ENCODE peak calls at places on chromosomes 2 and 18, in six cellular contexts. O, P, C, A, R and K are unnamed samples. For H3K27me3, the result is how much of the 10 kb centered on the place peaks cover.

GRCh38 chr2:96928277-96928781 is 58.1 kb downstream of the FAM178B start:
- DNase-seq in O (no peak), R (no peak), P (no peak), A (no peak), C (no peak), K (no peak)

GRCh38 chr18:37421349-37422080 is 144.1 kb downstream of the CELF4 start:
- DNase-seq in R (no peak), C (no peak), O (no peak), P (no peak), A (no peak), K (no peak)

GRCh38 chr2:154425999-154426398 is 272.5 kb upstream of the KCNJ3 start:
- DNase-seq in C (no peak), A (no peak), R (no peak), P (no peak), O (no peak), K (no peak)

GRCh38 chr2:234770081-234770506 is 181.7 kb upstream of the SH3BP4 start:
- DNase-seq in O (no peak), R (no peak), A (peak), C (no peak), P (no peak), K (no peak)

GRCh38 chr2:215664847-215665525 is 229.1 kb upstream of the FN1 start:
- DNase-seq in P (peak), C (no peak), O (no peak), R (no peak), A (peak), K (no peak)

GRCh38 chr18:25350561-25351201 is 1.3 kb downstream of the ZNF521 start:
- DNase-seq in C (peak), O (no peak), R (no peak), P (no peak), A (peak), K (peak)

GRCh38 chr2:219001577-219002394 is 8.6 kb upstream of the CRYBA2 start:
- DNase-seq in C (no peak), R (no peak), P (no peak), A (no peak), O (no peak), K (peak)

GRCh38 chr2:42102606-42103450 is 55.0 kb downstream of the PKDCC start:
- DNase-seq in A (peak), O (peak), C (peak), P (no peak), R (peak), K (peak)

GRCh38 chr2:157900203-157900602 is 24.1 kb upstream of the ACVR1 start:
- DNase-seq in C (no peak), O (no peak), R (no peak), P (no peak), A (no peak), K (no peak)

GRCh38 chr2:236305531-236305930 is 41.3 kb upstream of the ASB18 start:
- DNase-seq in P (no peak), C (no peak), O (no peak), A (no peak), R (no peak), K (no peak)

GRCh38 chr2:217065695-217066405 is 206.0 kb upstream of the TNP1 start:
- DNase-seq in C (no peak), P (peak), O (no peak), R (no peak), A (peak), K (no peak)

GRCh38 chr2:159906315-159906714 is 108.3 kb upstream of the CD302 start:
- DNase-seq in A (no peak), R (no peak), O (no peak), P (no peak), C (no peak), K (peak)

GRCh38 chr2:61726456-61727209 is 127.2 kb downstream of the FAM161A start:
- DNase-seq in P (no peak), R (no peak), A (no peak), O (no peak), C (no peak), K (no peak)

GRCh38 chr18:48818329-48819254 is 132.2 kb downstream of the SMAD7 start:
- DNase-seq in C (no peak), P (no peak), R (no peak), A (no peak), O (no peak), K (no peak)

GRCh38 chr2:102114290-102114721 is 28.2 kb upstream of the IL1R1 start:
- DNase-seq in R (no peak), P (no peak), A (peak), O (no peak), C (no peak), K (no peak)

GRCh38 chr2:108347786-108348185 is 30.0 kb upstream of the SULT1C4 start:
- DNase-seq in C (no peak), O (no peak), A (no peak), P (no peak), R (no peak), K (no peak)

GRCh38 chr2:109285244-109285651 is 156.2 kb downstream of the SH3RF3 start:
- DNase-seq in O (no peak), P (peak), C (peak), R (no peak), A (no peak), K (no peak)

GRCh38 chr2:213188971-213189899 is 37.8 kb upstream of the IKZF2 start:
- DNase-seq in O (no peak), P (no peak), A (peak), R (no peak), C (no peak), K (no peak)

GRCh38 chr2:76314621-76315020 is 603.9 kb upstream of the GCFC2 start:
- DNase-seq in C (no peak), P (no peak), A (no peak), R (no peak), O (no peak), K (no peak)

GRCh38 chr18:45359275-45360009 is 255.8 kb upstream of the SLC14A2 start:
- DNase-seq in P (no peak), C (no peak), O (no peak), A (no peak), R (no peak), K (peak)

GRCh38 chr18:48833701-48834394 is 116.9 kb downstream of the SMAD7 start:
- DNase-seq in C (no peak), P (no peak), R (no peak), A (peak), O (peak), K (no peak)

GRCh38 chr2:156341482-156342251 is 9.1 kb upstream of the NR4A2 start:
- DNase-seq in P (peak), A (peak), O (peak), R (peak), C (peak), K (peak)

GRCh38 chr2:238926761-238927611 is 79.1 kb downstream of the TWIST2 start:
- DNase-seq in A (no peak), R (no peak), O (no peak), P (no peak), C (no peak), K (no peak)

GRCh38 chr18:69559604-69560003 is 158.9 kb downstream of the DOK6 start:
- DNase-seq in O (no peak), R (no peak), P (no peak), C (no peak), A (no peak), K (no peak)

GRCh38 chr2:181924336-181924735 is 32.8 kb downstream of the ITPRID2 start:
- DNase-seq in P (no peak), A (no peak), C (no peak), R (no peak), O (no peak), K (no peak)
- H3K27me3 ChIP-seq in P (under half), A (under half), C (under half), R (under half), O (under half), K (under half)

GRCh38 chr2:104432972-104433371 is 420.9 kb upstream of the POU3F3 start:
- DNase-seq in C (no peak), A (no peak), O (no peak), R (no peak), P (no peak), K (no peak)
- H3K27me3 ChIP-seq in C (under half), A (under half), O (under half), R (under half), P (under half), K (under half)

DNA sequence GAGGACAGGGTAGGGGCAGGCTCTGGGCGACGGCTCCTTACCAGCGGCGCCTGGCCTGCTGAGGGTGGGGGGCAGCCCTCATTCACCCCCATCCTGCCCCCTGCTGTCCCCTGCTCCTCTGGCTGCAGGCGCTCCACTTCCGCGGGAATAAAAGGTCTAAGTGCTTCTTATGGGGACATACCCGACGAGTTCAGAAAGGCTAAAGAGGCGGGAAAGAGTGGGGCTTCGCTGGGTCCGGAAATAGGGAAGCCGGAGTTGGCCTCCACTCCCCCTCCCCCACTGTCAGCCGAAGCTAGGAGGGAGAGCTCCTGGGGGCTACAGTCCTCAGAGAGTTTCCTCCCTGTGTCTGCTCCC is 7.1 kb downstream of the GAD1 start:
- DNase-seq in O (no peak), C (no peak), P (no peak), A (no peak), R (no peak), K (no peak)
- H3K27me3 ChIP-seq in O (half or more), C (under half), P (half or more), A (half or more), R (under half), K (half or more)

DNA sequence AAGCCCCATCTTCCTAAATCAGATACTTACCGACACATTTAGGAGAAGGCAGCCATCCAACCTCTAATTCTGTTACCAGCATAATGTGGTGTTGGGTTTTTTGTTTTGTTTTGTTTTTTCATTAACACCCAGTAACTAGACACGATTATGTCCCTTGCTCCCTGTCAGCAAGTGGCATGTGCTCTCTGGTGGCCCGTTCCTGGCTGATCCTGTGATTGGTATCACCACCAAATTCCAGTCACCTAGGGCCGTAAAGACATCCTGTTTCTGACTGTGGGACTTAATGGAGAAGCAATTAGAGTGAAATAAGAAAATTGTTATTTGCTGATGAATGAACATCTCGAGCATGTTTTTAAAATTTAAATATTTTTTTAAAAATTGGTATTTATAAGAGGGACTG is 5.9 kb upstream of the DLX1 start:
- DNase-seq in C (no peak), P (no peak), O (no peak), A (no peak), R (no peak), K (no peak)
- H3K27me3 ChIP-seq in C (under half), P (under half), O (half or more), A (half or more), R (half or more), K (under half)

GRCh38 chr2:2758793-2759367 is 427.8 kb upstream of the MYT1L start:
- DNase-seq in A (no peak), P (no peak), R (no peak), O (no peak), C (no peak), K (no peak)

GRCh38 chr2:2757764-2758163 is 426.7 kb upstream of the MYT1L start:
- DNase-seq in A (no peak), C (no peak), R (no peak), O (no peak), P (no peak), K (no peak)

GRCh38 chr2:2755990-2756389 is 424.9 kb upstream of the MYT1L start:
- DNase-seq in P (no peak), C (no peak), O (no peak), A (no peak), R (no peak), K (no peak)

GRCh38 chr2:2754940-2755339 is 423.9 kb upstream of the MYT1L start:
- DNase-seq in R (no peak), C (no peak), A (no peak), P (no peak), O (no peak), K (no peak)

GRCh38 chr2:2756886-2757285 is 425.8 kb upstream of the MYT1L start:
- DNase-seq in R (no peak), O (no peak), C (no peak), P (no peak), A (no peak), K (no peak)
- H3K27me3 ChIP-seq in R (under half), O (under half), C (under half), P (under half), A (under half), K (under half)

GRCh38 chr2:110751642-110752041 is 19.3 kb downstream of the ACOXL start:
- DNase-seq in O (no peak), P (no peak), R (no peak), A (no peak), C (no peak), K (no peak)
- H3K27me3 ChIP-seq in O (under half), P (under half), R (under half), A (under half), C (under half), K (under half)

GRCh38 chr2:174331731-174332606 is 2.8 kb upstream of the SP9 start:
- DNase-seq in P (no peak), C (no peak), A (no peak), R (no peak), O (no peak), K (no peak)
- H3K27me3 ChIP-seq in P (half or more), C (under half), A (half or more), R (half or more), O (half or more), K (half or more)

GRCh38 chr18:2848145-2848878 is 1.5 kb downstream of the EMILIN2 start:
- DNase-seq in A (peak), P (no peak), O (no peak), R (no peak), C (no peak), K (no peak)
- H3K27me3 ChIP-seq in A (under half), P (under half), O (under half), R (under half), C (under half), K (under half)

GRCh38 chr2:121036226-121036692 is 248.7 kb downstream of the TFCP2L1 start:
- DNase-seq in A (no peak), R (no peak), O (no peak), C (no peak), P (no peak), K (no peak)
- H3K27me3 ChIP-seq in A (under half), R (under half), O (under half), C (under half), P (under half), K (under half)